ENCODE peak calls at places on chromosomes 2 and 18, in ten cellular contexts. N is anterior cingulate cortex, J is hepatic stellate cell, R is kidney epithelial cell, F is aorta, L is GM03348, Z is GM13976, O is GM23248, D is amniotic stem cell, C is GM13977. Y is an unnamed sample.

GRCh38 chr2:206245178-206245778 is 29.2 kb upstream of the ZDBF2 start:
- DNase-seq in N (no peak), J (no peak), R (no peak), F (no peak), L (no peak), Z (no peak), O (no peak), D (no peak), C (no peak), Y (no peak)

GRCh38 chr18:23716516-23716915 is 27.3 kb downstream of the LAMA3 start:
- DNase-seq in N (peak), J (peak), R (peak), F (no peak), L (peak), Z (no peak), O (peak), D (peak), C (no peak), Y (peak)

GRCh38 chr2:215845839-215846586 is 167.3 kb downstream of the MREG start:
- DNase-seq in N (no peak), J (no peak), R (no peak), F (no peak), L (no peak), Z (peak), O (no peak), D (no peak), C (peak), Y (no peak)

GRCh38 chr2:464562-465309 is 176.8 kb upstream of the ALKAL2 start:
- DNase-seq in N (no peak), J (no peak), R (no peak), F (no peak), L (no peak), Z (no peak), O (no peak), D (no peak), C (no peak), Y (no peak)

GRCh38 chr2:75099521-75099922 is 99.8 kb downstream of the TACR1 start:
- DNase-seq in N (no peak), J (no peak), R (no peak), F (no peak), L (peak), Z (no peak), O (peak), D (no peak), C (no peak), Y (no peak)

GRCh38 chr2:173831312-173832229 is 133.6 kb downstream of the SP3 start:
- DNase-seq in N (no peak), J (peak), R (peak), F (peak), L (peak), Z (no peak), O (peak), D (no peak), C (no peak), Y (no peak)

GRCh38 chr2:191499050-191499449 is 178.9 kb upstream of the NABP1 start:
- DNase-seq in N (no peak), J (no peak), R (no peak), F (no peak), L (no peak), Z (no peak), O (no peak), D (no peak), C (no peak), Y (no peak)

GRCh38 chr2:71926098-71926466 is 221.6 kb downstream of the CYP26B1 start:
- DNase-seq in N (no peak), J (no peak), R (no peak), F (no peak), L (peak), Z (no peak), O (no peak), D (no peak), C (peak), Y (no peak)

GRCh38 chr2:20091305-20091991 is 40.0 kb upstream of the LAPTM4A start:
- DNase-seq in N (no peak), J (peak), R (peak), F (no peak), L (peak), Z (no peak), O (peak), D (peak), C (no peak), Y (no peak)

GRCh38 chr2:105597011-105597830 is 147.5 kb upstream of the NCK2 start:
- DNase-seq in N (no peak), J (no peak), R (no peak), F (no peak), L (no peak), Z (no peak), O (no peak), D (no peak), C (no peak), Y (no peak)

GRCh38 chr2:178512491-178512890 is 32.2 kb downstream of the PLEKHA3 start:
- DNase-seq in N (no peak), J (no peak), R (peak), F (no peak), L (peak), Z (no peak), O (peak), D (no peak), C (no peak), Y (peak)

GRCh38 chr2:76692896-76693295 is 829.3 kb downstream of the LRRTM4 start:
- DNase-seq in N (no peak), J (no peak), R (no peak), F (no peak), L (no peak), Z (no peak), O (no peak), D (no peak), C (no peak), Y (no peak)

GRCh38 chr2:98478861-98479770 is 34.5 kb downstream of the INPP4A start:
- DNase-seq in N (no peak), J (no peak), R (no peak), F (no peak), L (no peak), Z (no peak), O (no peak), D (no peak), C (no peak), Y (no peak)

GRCh38 chr2:10497797-10498251 is 49.7 kb upstream of the ODC1 start:
- DNase-seq in N (peak), J (peak), R (peak), F (peak), L (peak), Z (peak), O (peak), D (peak), C (no peak), Y (peak)

GRCh38 chr2:230665263-230665691 is 47.4 kb upstream of the CAB39 start:
- DNase-seq in N (no peak), J (no peak), R (no peak), F (no peak), L (no peak), Z (no peak), O (no peak), D (no peak), C (no peak), Y (no peak)

GRCh38 chr18:24726727-24727539 is 266.5 kb downstream of the HRH4 start:
- DNase-seq in N (peak), J (peak), R (peak), F (peak), L (peak), Z (peak), O (peak), D (peak), C (peak), Y (no peak)

GRCh38 chr2:205712983-205713531 is 30.8 kb downstream of the NRP2 start:
- DNase-seq in N (no peak), J (no peak), R (no peak), F (no peak), L (no peak), Z (no peak), O (peak), D (no peak), C (no peak), Y (no peak)

GRCh38 chr2:38720613-38721241 is 30.4 kb downstream of the SRSF7 start:
- DNase-seq in N (peak), J (peak), R (peak), F (peak), L (peak), Z (no peak), O (peak), D (peak), C (no peak), Y (peak)

GRCh38 chr2:200310545-200310971 is 4.1 kb downstream of the SPATS2L start:
- DNase-seq in N (no peak), J (no peak), R (no peak), F (no peak), L (no peak), Z (no peak), O (peak), D (no peak), C (no peak), Y (no peak)

GRCh38 chr18:3703732-3704176 is 253.8 kb downstream of the TGIF1 start:
- DNase-seq in N (peak), J (peak), R (no peak), F (peak), L (peak), Z (peak), O (peak), D (no peak), C (peak), Y (no peak)

GRCh38 chr2:200786826-200787225 is 24.9 kb upstream of the BZW1 start:
- DNase-seq in N (no peak), J (peak), R (no peak), F (peak), L (peak), Z (no peak), O (peak), D (peak), C (no peak), Y (no peak)

GRCh38 chr2:36468463-36469266 is 113.1 kb downstream of the CRIM1 start:
- DNase-seq in N (no peak), J (no peak), R (no peak), F (no peak), L (no peak), Z (no peak), O (peak), D (peak), C (no peak), Y (no peak)

GRCh38 chr18:43049021-43049420 is 66.5 kb downstream of the RIT2 start:
- DNase-seq in N (no peak), J (no peak), R (no peak), F (no peak), L (no peak), Z (no peak), O (peak), D (no peak), C (no peak), Y (no peak)

GRCh38 chr2:101119431-101119830 is 31.8 kb downstream of the TBC1D8 start:
- DNase-seq in N (no peak), J (no peak), R (no peak), F (peak), L (peak), Z (no peak), O (peak), D (no peak), C (no peak), Y (no peak)

GRCh38 chr2:22355816-22356433 is 1029.1 kb upstream of the KLHL29 start:
- DNase-seq in N (peak), J (peak), R (no peak), F (peak), L (peak), Z (peak), O (peak), D (no peak), C (peak), Y (no peak)

GRCh38 chr2:222819722-222820333 is 41.0 kb upstream of the ACSL3 start:
- DNase-seq in N (no peak), J (no peak), R (peak), F (no peak), L (peak), Z (no peak), O (peak), D (no peak), C (peak), Y (no peak)

GRCh38 chr2:239330836-239331235 is 70.0 kb downstream of the HDAC4 start:
- DNase-seq in N (no peak), J (no peak), R (no peak), F (no peak), L (no peak), Z (no peak), O (no peak), D (no peak), C (no peak), Y (no peak)

GRCh38 chr18:49656098-49656591 is 94.3 kb downstream of the LIPG start:
- DNase-seq in N (no peak), J (no peak), R (peak), F (no peak), L (no peak), Z (no peak), O (peak), D (no peak), C (no peak), Y (peak)

GRCh38 chr2:196291873-196292800 is 120.8 kb upstream of the STK17B start:
- DNase-seq in N (no peak), J (no peak), R (peak), F (no peak), L (no peak), Z (no peak), O (no peak), D (no peak), C (no peak), Y (peak)

GRCh38 chr2:216315817-216316603 is 56.3 kb downstream of the MARCHF4 start:
- DNase-seq in N (no peak), J (peak), R (peak), F (no peak), L (peak), Z (no peak), O (peak), D (peak), C (no peak), Y (no peak)

GRCh38 chr2:215619989-215620388 is 184.1 kb upstream of the FN1 start:
- DNase-seq in N (no peak), J (no peak), R (no peak), F (peak), L (no peak), Z (no peak), O (peak), D (no peak), C (no peak), Y (no peak)

GRCh38 chr2:32384529-32384928 is 27.7 kb downstream of the BIRC6 start:
- DNase-seq in N (no peak), J (no peak), R (no peak), F (no peak), L (no peak), Z (no peak), O (no peak), D (no peak), C (no peak), Y (no peak)

GRCh38 chr2:40304340-40304739 is 147.6 kb downstream of the SLC8A1 start:
- DNase-seq in N (no peak), J (no peak), R (no peak), F (peak), L (no peak), Z (no peak), O (peak), D (no peak), C (no peak), Y (no peak)

GRCh38 chr18:45837283-45838070 is 12.0 kb downstream of the SIGLEC15 start:
- DNase-seq in N (no peak), J (no peak), R (no peak), F (peak), L (peak), Z (peak), O (peak), D (no peak), C (no peak), Y (no peak)

GRCh38 chr2:236657801-236658200 is 88.2 kb downstream of the ACKR3 start:
- DNase-seq in N (no peak), J (no peak), R (no peak), F (no peak), L (no peak), Z (no peak), O (no peak), D (no peak), C (no peak), Y (no peak)

GRCh38 chr2:105244443-105244842 is 2.9 kb downstream of the GPR45 start:
- DNase-seq in N (no peak), J (no peak), R (no peak), F (no peak), L (no peak), Z (no peak), O (no peak), D (no peak), C (no peak), Y (no peak)

GRCh38 chr2:136582631-136583205 is 182.6 kb upstream of the THSD7B start:
- DNase-seq in N (no peak), J (no peak), R (no peak), F (peak), L (peak), Z (peak), O (peak), D (no peak), C (peak), Y (no peak)

GRCh38 chr2:26469955-26470354 is 8.0 kb downstream of the OTOF start:
- DNase-seq in N (no peak), J (no peak), R (no peak), F (no peak), L (no peak), Z (no peak), O (no peak), D (no peak), C (no peak), Y (no peak)